ENCODE peak calls at places on chromosomes 13 and 19, in seven cellular contexts. F is NCI-H510A; R is AG09319; P is naive thymus-derived CD8-positive, alpha-beta T cell; T is activated gamma-delta T cell treated with Interleukin-2 at 50 U/mL for 16 hours; C is GM13977; O is stimulated activated CD8-positive, alpha-beta memory T cell treated with anti-CD3 and anti-CD28 coated beads, Interleukin-2, amount 100 ng/mL, for 1 hour. U is an unnamed sample.

GRCh38 chr19:16031872-16032200 is 44.5 kb upstream of the TPM4 start:
- DNase-seq in T (no peak), P (no peak), O (no peak), C (no peak), R (no peak), F (no peak), U (no peak)

GRCh38 chr19:44212865-44213346 is 574 bp downstream of the ZNF227 start:
- DNase-seq in P (no peak), C (no peak), R (no peak), F (no peak), O (no peak), T (no peak), U (no peak)

GRCh38 chr19:4723465-4724251 is at the start of gene DPP9:
- DNase-seq in T (peak), R (peak), F (peak), C (peak), O (peak), P (peak), U (peak)

GRCh38 chr13:63696055-63696454 is 2280.4 kb upstream of the PCDH20 start:
- DNase-seq in T (no peak), F (no peak), P (no peak), O (no peak), R (no peak), C (no peak), U (no peak)

GRCh38 chr13:51064753-51065152 is 46.3 kb downstream of the C13orf42 start:
- DNase-seq in P (no peak), R (no peak), T (no peak), O (no peak), C (no peak), F (no peak), U (no peak)

GRCh38 chr19:6773323-6773931 is 919 bp downstream of the VAV1 start:
- DNase-seq in C (peak), R (no peak), F (no peak), T (peak), P (peak), O (no peak), U (no peak)

GRCh38 chr19:31350033-31350692 is 927 bp upstream of the TSHZ3 start:
- DNase-seq in C (no peak), F (no peak), P (no peak), T (no peak), O (no peak), R (no peak), U (no peak)

GRCh38 chr19:5971714-5972354 is 6.1 kb downstream of the RANBP3 start:
- DNase-seq in O (no peak), F (no peak), C (no peak), T (no peak), P (no peak), R (no peak), U (no peak)

GRCh38 chr13:111336666-111337065 is 16.2 kb downstream of the TEX29 start:
- DNase-seq in T (no peak), F (no peak), O (no peak), C (no peak), P (no peak), R (no peak), U (no peak)

GRCh38 chr13:24083722-24084421 is 76.6 kb upstream of the SPATA13 start:
- DNase-seq in R (no peak), O (no peak), C (no peak), F (no peak), P (no peak), T (no peak), U (no peak)

GRCh38 chr19:38635483-38636399 is 11.7 kb upstream of the ACTN4 start:
- DNase-seq in P (no peak), O (no peak), F (no peak), R (no peak), C (no peak), T (no peak), U (no peak)

GRCh38 chr19:5131866-5132561 is 163.1 kb downstream of the KDM4B start:
- DNase-seq in F (peak), P (peak), T (peak), C (no peak), O (no peak), R (no peak), U (peak)

GRCh38 chr19:10418281-10419199 is 1.8 kb upstream of the PDE4A start:
- DNase-seq in R (no peak), O (no peak), P (no peak), F (no peak), C (no peak), T (no peak), U (no peak)

GRCh38 chr13:95349267-95349666 is 48.0 kb upstream of the ABCC4 start:
- DNase-seq in R (no peak), F (no peak), O (no peak), C (no peak), T (no peak), P (no peak), U (no peak)

GRCh38 chr19:8204961-8205360 is 4.2 kb upstream of the CERS4 start:
- DNase-seq in P (no peak), T (no peak), R (no peak), C (no peak), F (peak), O (no peak), U (peak)

GRCh38 chr13:60448907-60449510 is 52.0 kb downstream of the TDRD3 start:
- DNase-seq in T (no peak), P (no peak), R (peak), O (no peak), C (peak), F (no peak), U (peak)

GRCh38 chr19:33005440-33005839 is 33.4 kb downstream of the FAAP24 start:
- DNase-seq in F (peak), T (no peak), P (no peak), R (no peak), O (no peak), C (no peak), U (peak)

GRCh38 chr13:31174018-31174417 is 12.3 kb upstream of the HSPH1 start:
- DNase-seq in C (no peak), P (no peak), O (no peak), T (no peak), R (no peak), F (no peak), U (no peak)

GRCh38 chr19:45507864-45508680 is 793 bp downstream of the VASP start:
- DNase-seq in P (peak), T (peak), O (no peak), C (no peak), F (peak), R (no peak), U (peak)

GRCh38 chr19:13037161-13037560 is 41.9 kb downstream of the NFIX start:
- DNase-seq in T (no peak), C (no peak), R (no peak), P (no peak), F (no peak), O (no peak), U (peak)

GRCh38 chr19:2887391-2887914 is 13.3 kb upstream of the ZNF57 start:
- DNase-seq in P (no peak), C (peak), R (peak), O (no peak), T (no peak), F (no peak), U (peak)

GRCh38 chr13:114015608-114016295 is 41.9 kb upstream of the C13orf46 start:
- DNase-seq in C (no peak), O (no peak), P (no peak), F (no peak), T (no peak), R (no peak), U (peak)

GRCh38 chr19:38228491-38229439 is 4.7 kb upstream of the DPF1 start:
- DNase-seq in T (no peak), F (peak), P (no peak), O (no peak), R (no peak), C (no peak), U (no peak)

GRCh38 chr13:36251528-36251927 is 37.2 kb upstream of the SOHLH2 start:
- DNase-seq in F (no peak), R (no peak), P (no peak), C (no peak), T (no peak), O (no peak), U (no peak)

GRCh38 chr13:96141032-96141431 is 51.1 kb downstream of the HS6ST3 start:
- DNase-seq in R (no peak), O (no peak), F (peak), P (no peak), C (no peak), T (no peak), U (peak)

GRCh38 chr19:55255618-55256423 is 3.0 kb downstream of the PPP6R1 start:
- DNase-seq in C (peak), O (no peak), R (no peak), T (peak), P (peak), F (no peak), U (peak)

GRCh38 chr13:111410232-111411021 is 90.0 kb downstream of the TEX29 start:
- DNase-seq in C (no peak), F (no peak), T (no peak), O (no peak), P (no peak), R (no peak), U (no peak)

GRCh38 chr13:42859760-42860159 is 78.4 kb downstream of the FAM216B start:
- DNase-seq in P (no peak), R (no peak), O (no peak), F (no peak), T (no peak), C (no peak), U (no peak)

GRCh38 chr19:6274756-6275155 is 5.0 kb downstream of the MLLT1 start:
- DNase-seq in O (no peak), T (no peak), R (no peak), C (no peak), P (no peak), F (no peak), U (no peak)

GRCh38 chr19:40519352-40520322 is 52.8 kb downstream of the SPTBN4 start:
- DNase-seq in F (peak), P (no peak), C (no peak), O (no peak), R (no peak), T (no peak), U (no peak)

GRCh38 chr19:36128392-36128736 is 11.5 kb upstream of the CAPNS1 start:
- DNase-seq in C (no peak), O (no peak), P (no peak), R (no peak), T (no peak), F (no peak), U (no peak)

GRCh38 chr13:82358284-82358683 is 1524.0 kb downstream of the SLITRK1 start:
- DNase-seq in T (no peak), C (no peak), O (no peak), F (no peak), R (no peak), P (no peak), U (no peak)

GRCh38 chr13:101545521-101545920 is 93.0 kb downstream of the ITGBL1 start:
- DNase-seq in T (no peak), C (no peak), P (no peak), F (no peak), O (no peak), R (no peak), U (no peak)

GRCh38 chr19:49801966-49802661 is 11.0 kb downstream of the FUZ start:
- DNase-seq in R (peak), T (no peak), P (no peak), F (peak), O (no peak), C (no peak), U (no peak)

U was measured in PC-9.